ENCODE peak calls at places on chromosomes 16 and 17, in four cellular contexts. T is astrocyte of the cerebellum, G is AG04449, U is fibroblast of pulmonary artery. N is an unnamed sample.
A peak's percentile ranks its signal among the peaks of the same experiment; 100 is the strongest.

GRCh38 chr17:70875729-70876344 is 706.5 kb downstream of the KCNJ2 start:
- DNase-seq in T (no peak), G (no peak), U (peak; percentile 69), N (no peak)

GRCh38 chr17:42781639-42782401 is 1.4 kb downstream of the WNK4 start:
- DNase-seq in T (no peak), G (no peak), U (no peak), N (no peak)

GRCh38 chr17:59669411-59669810 is 37.8 kb downstream of the PTRH2 start:
- DNase-seq in T (no peak), G (no peak), U (no peak), N (no peak)

GRCh38 chr16:17416461-17417221 is 54.1 kb downstream of the XYLT1 start:
- DNase-seq in T (no peak), G (no peak), U (peak; percentile 9), N (peak; percentile 39)

GRCh38 chr17:74999523-74999922 is 12.1 kb downstream of the CDR2L start:
- DNase-seq in T (no peak), G (no peak), U (no peak), N (no peak)

GRCh38 chr17:67525239-67526135 is 148.4 kb downstream of the PITPNC1 start:
- DNase-seq in T (no peak), G (no peak), U (no peak), N (no peak)

GRCh38 chr16:31301708-31302400 is 42.1 kb downstream of the ITGAM start:
- DNase-seq in T (no peak), G (no peak), U (peak; percentile 40), N (peak; percentile 32)

GRCh38 chr16:23966577-23966976 is 130.8 kb downstream of the PRKCB start:
- DNase-seq in T (no peak), G (no peak), U (no peak), N (no peak)

GRCh38 chr17:40827746-40828453 is 5.5 kb upstream of the KRT10 start:
- DNase-seq in T (no peak), G (no peak), U (peak; percentile 47), N (peak; percentile 10)

GRCh38 chr16:23296994-23297393 is 5.1 kb upstream of the SCNN1B start:
- DNase-seq in T (no peak), G (no peak), U (no peak), N (peak; percentile 31)

GRCh38 chr16:88381820-88382451 is 823 bp upstream of the ZNF469 start:
- DNase-seq in T (no peak), G (no peak), U (no peak), N (no peak)

GRCh38 chr16:6427621-6428020 is 905.0 kb upstream of the RBFOX1 start:
- DNase-seq in T (no peak), G (no peak), U (no peak), N (no peak)

GRCh38 chr16:67055712-67056487 is 27.0 kb downstream of the CBFB start:
- DNase-seq in T (peak; percentile 35), G (peak; percentile 96), U (peak; percentile 84), N (peak; percentile 94)

GRCh38 chr17:182164-182751 is 808 bp upstream of the DOC2B start:
- DNase-seq in T (no peak), G (no peak), U (no peak), N (peak; percentile 23)

GRCh38 chr17:17403899-17404576 is 72.8 kb upstream of the MED9 start:
- DNase-seq in T (no peak), G (no peak), U (no peak), N (no peak)

GRCh38 chr16:66515543-66516171 is 34.3 kb downstream of the TK2 start:
- DNase-seq in T (peak; percentile 81), G (no peak), U (peak; percentile 77), N (peak; percentile 40)

GRCh38 chr17:30476726-30477082 is 504 bp upstream of the GOSR1 start:
- DNase-seq in T (no peak), G (no peak), U (peak; percentile 23), N (no peak)

GRCh38 chr17:74371653-74372147 is 4.4 kb downstream of the GPR142 start:
- DNase-seq in T (no peak), G (no peak), U (no peak), N (no peak)

GRCh38 chr16:24915576-24915975 is 69.8 kb downstream of the SLC5A11 start:
- DNase-seq in T (no peak), G (no peak), U (no peak), N (no peak)

GRCh38 chr16:3035289-3035971 is 1.3 kb downstream of the BICDL2 start:
- DNase-seq in T (no peak), G (no peak), U (no peak), N (no peak)

GRCh38 chr16:29675811-29676643 is 3.0 kb upstream of the QPRT start:
- DNase-seq in T (no peak), G (no peak), U (peak; percentile 37), N (peak; percentile 52)

GRCh38 chr17:38905375-38905774 is 20.0 kb upstream of the LASP1NB start:
- DNase-seq in T (no peak), G (no peak), U (no peak), N (no peak)

GRCh38 chr16:27867122-27868110 is 196.1 kb downstream of the GSG1L start:
- DNase-seq in T (peak; percentile 1), G (no peak), U (peak; percentile 72), N (peak; percentile 76)
- TF ChIP-seq CTCF in T (peak; percentile 43), G (peak; percentile 48), U (peak; percentile 51), N (peak; percentile 53)

DNA sequence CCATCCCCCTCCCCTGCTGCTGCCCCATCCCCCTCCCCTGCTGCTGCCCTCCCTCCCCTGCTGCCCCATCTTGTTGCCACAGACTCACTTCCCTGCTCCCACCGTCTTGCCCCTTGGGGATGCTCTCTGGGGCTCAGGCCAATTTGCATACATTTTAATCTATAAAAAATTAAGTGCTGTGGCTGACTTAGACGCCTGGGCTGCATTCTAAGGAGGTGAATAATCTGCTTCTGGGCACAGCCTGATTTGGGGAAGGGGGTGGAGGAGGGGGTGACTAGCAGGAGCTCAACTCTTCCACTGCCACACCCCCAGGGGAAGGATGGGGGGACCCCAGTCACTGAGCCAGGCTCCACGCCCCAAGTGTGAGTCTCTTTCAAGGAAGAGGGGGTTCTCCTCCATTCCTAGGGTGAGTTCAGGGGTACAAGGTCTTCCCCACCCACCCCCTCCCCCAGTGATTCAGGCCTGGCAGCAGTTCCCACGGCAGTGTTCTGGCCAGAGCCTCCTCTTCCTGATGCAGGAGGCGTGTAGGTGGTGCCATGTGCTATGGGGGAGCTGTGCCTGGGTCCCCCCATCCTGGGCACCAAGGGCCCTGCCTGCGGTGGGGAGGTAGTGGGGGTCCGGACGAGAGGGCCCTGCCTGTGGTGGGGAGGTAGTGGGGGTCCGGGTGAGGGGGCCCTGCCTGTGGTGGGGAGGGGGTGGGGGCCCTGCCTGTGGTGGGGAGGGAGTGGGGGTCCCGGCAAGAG is 5.0 kb downstream of the DPH1 start:
- DNase-seq in T (no peak), G (peak; percentile 86), U (peak; percentile 37), N (no peak)
- H3K4me3 ChIP-seq in T (no peak overlapping the region), G (peak overlapping the region; percentile 43), U (no peak overlapping the region), N (no peak overlapping the region)

DNA sequence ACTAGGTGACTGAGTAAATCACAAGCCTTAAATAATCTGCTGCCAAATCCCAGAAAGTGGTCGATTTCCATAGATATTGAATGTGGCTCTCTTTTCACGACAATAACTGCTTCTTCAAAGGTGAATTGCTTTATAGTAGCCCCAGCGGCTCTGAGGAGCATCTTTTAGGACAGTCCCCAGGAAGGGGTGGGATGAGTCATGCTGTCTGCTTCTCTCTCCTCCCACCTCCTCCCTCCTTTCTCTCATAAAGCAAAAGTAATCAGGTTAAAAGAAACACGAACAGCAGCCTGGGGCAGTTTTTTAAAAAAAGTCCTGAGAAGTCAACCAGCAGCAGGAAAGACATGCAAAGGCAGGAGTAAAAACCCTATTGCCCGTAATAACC is 1.8 kb downstream of the KIAA0513 start:
- DNase-seq in T (no peak), G (no peak), U (no peak), N (peak; percentile 78)
- TF ChIP-seq CTCF in T (no peak), G (no peak), U (no peak), N (no peak)

GRCh38 chr17:77439382-77440013 is 298.7 kb downstream of the SEC14L1 start:
- DNase-seq in T (no peak), G (no peak), U (no peak), N (no peak)
- H3K4me3 ChIP-seq in T (no peak overlapping the region), G (no peak overlapping the region), U (no peak overlapping the region), N (no peak overlapping the region)

GRCh38 chr16:69928856-69929400 is 22.2 kb upstream of the CLEC18A start:
- DNase-seq in T (no peak), G (no peak), U (no peak), N (no peak)

GRCh38 chr16:69929480-69929879 is 21.7 kb upstream of the CLEC18A start:
- DNase-seq in T (no peak), G (no peak), U (no peak), N (no peak)

GRCh38 chr16:69931631-69932030 is 19.5 kb upstream of the CLEC18A start:
- DNase-seq in T (no peak), G (no peak), U (no peak), N (no peak)

GRCh38 chr16:69932228-69932627 is 18.9 kb upstream of the CLEC18A start:
- DNase-seq in T (no peak), G (no peak), U (no peak), N (no peak)

GRCh38 chr16:69930117-69930776 is 20.9 kb upstream of the CLEC18A start:
- DNase-seq in T (peak; percentile 33), G (no peak), U (peak; percentile 75), N (peak; percentile 69)
- TF ChIP-seq CTCF in T (peak; percentile 63), G (peak; percentile 71), U (peak; percentile 64), N (peak; percentile 69)

GRCh38 chr17:35749560-35750412 is 3.3 kb downstream of the GAS2L2 start:
- DNase-seq in T (no peak), G (no peak), U (peak; percentile 36), N (peak; percentile 27)

GRCh38 chr17:35752471-35752870 is 568 bp downstream of the GAS2L2 start:
- DNase-seq in T (no peak), G (no peak), U (no peak), N (no peak)

GRCh38 chr17:35748323-35748960 is 4.6 kb downstream of the GAS2L2 start:
- DNase-seq in T (no peak), G (no peak), U (no peak), N (no peak)

GRCh38 chr17:35748979-35749378 is 4.1 kb downstream of the GAS2L2 start:
- DNase-seq in T (no peak), G (no peak), U (no peak), N (no peak)

GRCh38 chr17:35750526-35751395 is 2.3 kb downstream of the GAS2L2 start:
- DNase-seq in T (no peak), G (no peak), U (no peak), N (no peak)
- H3K4me3 ChIP-seq in T (no peak overlapping the region), G (no peak overlapping the region), U (no peak overlapping the region), N (no peak overlapping the region)

DNA sequence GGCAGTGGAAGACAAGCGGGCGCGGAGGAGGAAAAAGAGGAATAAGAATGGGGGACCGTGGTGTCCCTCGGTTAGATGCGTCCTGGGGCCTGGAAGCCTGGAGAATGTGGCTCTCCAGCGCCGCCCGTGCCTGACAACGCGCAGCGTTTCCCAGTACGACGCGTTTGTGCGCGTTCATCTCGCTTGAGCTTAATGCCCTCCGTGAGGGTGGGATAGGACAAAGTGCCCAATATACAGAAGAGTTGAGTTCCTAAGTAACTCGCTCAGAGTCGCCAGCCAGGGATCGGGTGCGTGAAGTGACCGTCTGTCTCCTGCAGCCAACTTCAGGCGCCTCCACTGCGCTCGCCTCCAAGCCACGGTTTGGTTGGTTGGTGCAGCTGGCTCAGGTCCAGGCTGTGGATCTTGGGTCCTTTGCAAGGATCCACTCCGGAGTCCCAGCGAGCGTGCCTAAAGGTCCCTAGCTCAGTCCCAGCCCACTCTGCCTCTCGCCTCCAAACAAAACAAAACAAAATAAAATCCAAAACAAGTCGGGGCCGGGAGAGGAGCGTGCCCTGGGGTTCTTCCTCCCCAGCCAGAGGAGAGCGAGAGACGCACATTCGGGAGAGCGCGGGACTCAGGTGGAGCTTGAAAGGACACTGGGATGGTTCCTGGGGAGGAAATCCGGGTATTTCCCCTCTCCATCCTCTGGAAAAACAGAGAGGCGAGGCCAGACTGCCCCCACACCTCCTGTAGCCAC is 951 bp downstream of the GALR2 start:
- DNase-seq in T (no peak), G (no peak), U (no peak), N (peak; percentile 12)
- TF ChIP-seq CTCF in T (no peak), G (no peak), U (no peak), N (no peak)

GRCh38 chr17:77472837-77473214 is 332.1 kb downstream of the SEC14L1 start:
- DNase-seq in T (no peak), G (no peak), U (no peak), N (no peak)
- H3K4me3 ChIP-seq in T (no peak overlapping the region), G (no peak overlapping the region), U (no peak overlapping the region), N (no peak overlapping the region)

N was measured in fibroblast of villous mesenchyme.